ENCODE peak calls at places on chromosomes 7 and 10, in nine cellular contexts. T, G, I, K, U, P, E, W and O are unnamed samples.
A peak's percentile ranks its signal among the peaks of the same experiment; 100 is the strongest.

GRCh38 chr7:121505540-121506182 is 109.6 kb upstream of the FAM3C start:
- DNase-seq in P (no peak), K (no peak), U (no peak), E (peak; percentile 10), G (no peak), T (peak; percentile 10), W (no peak), I (no peak), O (no peak)

GRCh38 chr10:71939304-71939703 is 24.9 kb upstream of the CHST3 start:
- DNase-seq in E (no peak), I (no peak), T (no peak), K (no peak), U (no peak), W (no peak), P (no peak), G (no peak), O (no peak)

GRCh38 chr10:109934958-109935793 is 11.9 kb upstream of the XPNPEP1 start:
- DNase-seq in G (no peak), T (peak; percentile 50), W (peak; percentile 59), E (no peak), U (no peak), P (peak; percentile 61), K (no peak), I (peak; percentile 90), O (peak; percentile 16)

GRCh38 chr10:69629897-69630650 is at the start of gene FAM241B:
- DNase-seq in E (peak; percentile 70), I (peak; percentile 42), G (no peak), P (peak; percentile 71), T (peak; percentile 83), K (peak; percentile 76), U (peak; percentile 82), W (peak; percentile 88), O (peak; percentile 85)

GRCh38 chr10:87761892-87762291 is 56.1 kb downstream of the ATAD1 start:
- DNase-seq in E (peak; percentile 58), T (peak; percentile 90), U (no peak), P (no peak), I (peak; percentile 79), G (no peak), W (no peak), K (no peak), O (no peak)

GRCh38 chr7:85528581-85528980 is 341.7 kb upstream of the SEMA3D start:
- DNase-seq in P (no peak), T (no peak), K (no peak), U (no peak), W (no peak), E (no peak), G (no peak), I (no peak), O (no peak)

GRCh38 chr7:81439591-81439990 is 330.3 kb downstream of the HGF start:
- DNase-seq in G (no peak), E (no peak), T (no peak), K (no peak), U (no peak), W (no peak), P (no peak), I (no peak), O (no peak)

GRCh38 chr7:69452797-69453196 is 145.5 kb upstream of the AUTS2 start:
- DNase-seq in W (no peak), G (no peak), T (no peak), I (no peak), K (no peak), E (no peak), P (no peak), U (no peak), O (no peak)

GRCh38 chr10:115696747-115697146 is 576.3 kb downstream of the GFRA1 start:
- DNase-seq in E (no peak), I (no peak), K (no peak), T (no peak), W (no peak), P (no peak), U (no peak), G (no peak), O (no peak)

GRCh38 chr7:15326044-15326644 is 235.7 kb downstream of the AGMO start:
- DNase-seq in G (no peak), K (no peak), U (no peak), E (peak; percentile 31), T (peak; percentile 58), I (peak; percentile 8), P (no peak), W (no peak), O (no peak)

GRCh38 chr10:116053910-116054309 is 219.1 kb downstream of the GFRA1 start:
- DNase-seq in T (no peak), G (no peak), E (no peak), I (no peak), U (no peak), W (no peak), K (no peak), P (no peak), O (no peak)

GRCh38 chr10:92126100-92126650 is 164.7 kb downstream of the CPEB3 start:
- DNase-seq in U (no peak), K (no peak), P (no peak), I (peak; percentile 74), E (no peak), W (no peak), T (peak; percentile 56), G (no peak), O (no peak)

DNA sequence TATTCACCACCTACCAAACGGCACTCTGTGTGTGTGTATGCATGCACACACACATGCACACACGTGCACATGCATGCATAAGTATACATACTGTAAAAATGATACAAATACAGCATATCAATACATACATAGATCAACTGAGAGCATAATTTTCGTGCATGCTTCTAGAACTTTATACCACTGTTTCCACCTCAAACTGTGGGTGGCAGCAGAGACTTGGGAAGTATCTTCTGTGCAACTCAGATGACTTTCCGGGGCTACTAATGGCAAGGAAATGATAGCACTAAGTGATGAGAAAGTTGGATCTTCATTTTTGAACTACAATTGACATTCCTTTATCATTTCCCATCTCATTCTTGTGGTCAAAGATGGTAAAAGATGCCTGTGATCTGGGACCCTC is 570.7 kb downstream of the REEP3 start:
- DNase-seq in T (peak; percentile 6), P (no peak), U (peak; percentile 18), E (peak; percentile 3), I (no peak), G (no peak), W (peak; percentile 29), K (no peak), O (no peak)
- TF ChIP-seq CTCF in T (no peak), P (no peak), U (no peak), E (no peak), I (peak; percentile 16), G (no peak), W (peak; percentile 23), K (peak; percentile 55), O (peak; percentile 31)

GRCh38 chr7:6272481-6273323 is at the start of gene CYTH3:
- DNase-seq in G (no peak), W (peak; percentile 81), K (peak; percentile 74), P (peak; percentile 88), I (peak; percentile 64), T (peak; percentile 85), U (peak; percentile 84), E (peak; percentile 76), O (peak; percentile 89)

GRCh38 chr7:6273380-6273837 is 985 bp upstream of the CYTH3 start:
- DNase-seq in E (no peak), T (no peak), P (no peak), U (no peak), K (no peak), G (no peak), W (no peak), I (no peak), O (no peak)

GRCh38 chr7:6271694-6272371 is 591 bp downstream of the CYTH3 start:
- DNase-seq in G (no peak), E (no peak), K (peak; percentile 27), I (no peak), U (peak; percentile 66), T (no peak), P (peak; percentile 12), W (peak; percentile 35), O (no peak)

GRCh38 chr7:6269527-6269926 is 2.9 kb downstream of the CYTH3 start:
- DNase-seq in K (no peak), U (no peak), W (no peak), E (no peak), G (no peak), I (no peak), T (no peak), P (no peak), O (no peak)

GRCh38 chr7:6271091-6271658 is 1.2 kb downstream of the CYTH3 start:
- DNase-seq in E (peak; percentile 78), P (peak; percentile 31), W (peak; percentile 22), U (no peak), G (no peak), T (peak; percentile 70), K (no peak), I (peak; percentile 58), O (peak; percentile 29)
- TF ChIP-seq CTCF in E (peak; percentile 33), P (no peak), W (no peak), U (no peak), G (peak; percentile 51), T (peak; percentile 62), K (peak; percentile 26), I (peak; percentile 60), O (no peak)

DNA sequence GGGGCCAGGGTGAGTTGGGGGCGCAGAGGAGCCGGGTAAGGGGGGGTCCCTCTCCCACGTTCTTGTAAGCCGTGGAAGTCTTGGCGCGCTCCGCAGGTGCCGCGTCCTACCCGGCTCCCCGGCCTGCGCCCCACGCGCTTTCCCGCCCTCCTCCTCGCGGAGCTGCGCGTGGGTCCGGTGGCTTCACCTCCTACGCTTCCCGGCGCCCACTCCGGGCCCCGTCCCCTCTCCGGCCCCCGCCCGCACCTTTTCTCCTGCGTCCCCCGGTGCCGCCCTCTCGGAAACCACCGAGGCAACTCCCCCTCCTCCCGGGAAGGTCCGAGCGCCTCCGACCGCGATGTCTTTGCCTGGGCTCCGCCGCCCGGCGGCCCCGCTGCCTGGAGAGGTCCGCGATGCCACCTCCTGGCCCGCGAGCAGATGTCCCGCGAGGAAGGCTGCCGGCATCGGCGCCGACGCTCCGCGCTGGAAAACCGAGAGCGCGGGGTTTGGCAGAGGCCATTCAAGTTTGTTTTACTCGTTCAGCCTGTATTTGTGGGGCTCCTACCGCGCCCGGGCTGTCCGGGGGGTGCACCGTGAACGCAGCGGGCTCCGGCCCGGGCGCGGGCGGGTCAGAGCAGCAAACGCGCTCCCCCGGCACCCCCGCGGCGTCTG is 2.4 kb upstream of the NKX6-2 start:
- DNase-seq in P (peak; percentile 41), E (peak; percentile 55), U (peak; percentile 64), G (no peak), K (no peak), T (peak; percentile 13), I (peak; percentile 18), W (peak; percentile 63), O (peak; percentile 55)
- TF ChIP-seq CTCF in P (no peak), E (peak; percentile 16), U (no peak), G (no peak), K (peak; percentile 31), T (no peak), I (peak; percentile 23), W (no peak), O (no peak)

GRCh38 chr7:34928560-34928959 is 108.7 kb downstream of the DPY19L1 start:
- DNase-seq in T (no peak), W (no peak), I (no peak), P (no peak), K (no peak), G (no peak), U (no peak), E (no peak), O (no peak)

GRCh38 chr7:34931739-34932138 is 105.5 kb downstream of the DPY19L1 start:
- DNase-seq in G (no peak), I (no peak), P (no peak), T (no peak), W (no peak), E (no peak), U (no peak), K (no peak), O (no peak)

DNA sequence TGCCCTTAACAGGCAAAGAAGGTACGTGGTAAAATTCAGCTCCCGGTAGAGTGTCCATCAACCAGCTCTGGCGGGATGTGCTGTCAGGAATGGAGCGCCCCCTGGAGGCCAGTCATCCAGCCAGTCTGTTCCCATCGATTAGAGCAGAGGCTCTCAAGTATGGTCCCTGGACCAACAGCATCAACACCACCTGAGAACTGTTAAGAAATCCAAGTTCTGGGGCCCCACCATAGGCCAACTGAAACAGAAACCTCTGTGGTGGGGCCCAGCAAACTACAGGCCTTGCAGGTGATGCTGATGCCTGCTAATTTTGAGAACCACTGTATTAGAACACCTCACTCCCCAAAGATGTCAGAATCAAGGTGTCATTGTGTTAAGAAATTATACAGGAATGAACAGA is 109.2 kb downstream of the DPY19L1 start:
- DNase-seq in U (peak; percentile 85), P (peak; percentile 83), K (peak; percentile 56), E (peak; percentile 57), G (no peak), W (peak; percentile 91), I (peak; percentile 14), T (peak; percentile 64), O (peak; percentile 75)
- TF ChIP-seq CTCF in U (peak; percentile 79), P (peak; percentile 83), K (peak; percentile 71), E (peak; percentile 47), G (peak; percentile 34), W (peak; percentile 93), I (peak; percentile 48), T (peak; percentile 67), O (peak; percentile 65)